ENCODE peak calls at places on chromosomes 6 and 20, in five cellular contexts. W is tibial artery; Q is stimulated activated CD4-positive, alpha-beta T cell treated with anti-CD3 and anti-CD28 coated beads, Interleukin-1b, Interleukin-23, amount 100 ng/mL, for 48 hours; R is SJSA1; B is AG08396. O is an unnamed sample.

GRCh38 chr20:50518270-50518721 is 8.1 kb downstream of the PTPN1 start:
- DNase-seq in W (no peak), Q (no peak), R (no peak), B (no peak), O (no peak)

GRCh38 chr6:115575298-115575697 is 485.4 kb downstream of the FRK start:
- DNase-seq in W (no peak), Q (no peak), R (no peak), B (no peak), O (no peak)

GRCh38 chr6:165774903-165775608 is 112.0 kb upstream of the PDE10A start:
- DNase-seq in W (no peak), Q (no peak), R (no peak), B (no peak), O (no peak)

GRCh38 chr6:170088349-170088951 is 202.4 kb downstream of the DLL1 start:
- DNase-seq in W (peak), Q (no peak), R (peak), B (no peak), O (no peak)

GRCh38 chr6:119129148-119129967 is 50.9 kb upstream of the FAM184A start:
- DNase-seq in W (no peak), Q (no peak), R (no peak), B (peak), O (no peak)

GRCh38 chr20:33291830-33292355 is 8.9 kb downstream of the BPIFB1 start:
- DNase-seq in W (peak), Q (peak), R (no peak), B (peak), O (peak)

GRCh38 chr6:111805511-111806181 is 67.6 kb downstream of the FYN start:
- DNase-seq in W (no peak), Q (peak), R (no peak), B (no peak), O (no peak)

GRCh38 chr20:48492188-48493070 is 335.4 kb downstream of the PREX1 start:
- DNase-seq in W (no peak), Q (no peak), R (no peak), B (no peak), O (no peak)

GRCh38 chr6:52496609-52497008 is 76.5 kb downstream of the EFHC1 start:
- DNase-seq in W (no peak), Q (no peak), R (no peak), B (no peak), O (no peak)

GRCh38 chr6:44855562-44856494 is 468.3 kb downstream of the CDC5L start:
- DNase-seq in W (no peak), Q (no peak), R (no peak), B (no peak), O (no peak)

GRCh38 chr6:75266716-75267291 is 17.8 kb downstream of the TMEM30A start:
- DNase-seq in W (no peak), Q (no peak), R (no peak), B (no peak), O (no peak)

O was measured in HL-60.